ENCODE peak calls at places on chromosomes 2 and 18, in eight cellular contexts. One of them, this sample, is unnamed.

GRCh38 chr2:129253461-129253812 is 726.0 kb upstream of the RAB6C start:
- DNase-seq in mesenchymal stem cell: peak; percentile 25
- DNase-seq in ovary: no peak
- DNase-seq in mucosa of descending colon: peak; percentile 7
- DNase-seq in CD8-positive, alpha-beta memory T cell: no peak
- DNase-seq in prostate gland: no peak
- DNase-seq in left lung: no peak
- DNase-seq in iPS DF 6.9: peak; percentile 29
- DNase-seq in this sample: peak; percentile 51

GRCh38 chr2:132009874-132010521 is 151.8 kb downstream of the ANKRD30BL start:
- DNase-seq in ovary: no peak
- DNase-seq in left lung: peak; percentile 57
- DNase-seq in iPS DF 6.9: no peak
- DNase-seq in mucosa of descending colon: no peak
- DNase-seq in mesenchymal stem cell: no peak
- DNase-seq in prostate gland: no peak
- DNase-seq in CD8-positive, alpha-beta memory T cell: no peak
- DNase-seq in this sample: peak; percentile 20

GRCh38 chr2:151766421-151767153 is 32.3 kb upstream of the NEB start:
- DNase-seq in left lung: no peak
- DNase-seq in mesenchymal stem cell: peak; percentile 16
- DNase-seq in prostate gland: no peak
- DNase-seq in ovary: no peak
- DNase-seq in CD8-positive, alpha-beta memory T cell: no peak
- DNase-seq in mucosa of descending colon: no peak
- DNase-seq in iPS DF 6.9: no peak
- DNase-seq in this sample: no peak

GRCh38 chr2:192236136-192236535 is 41.4 kb upstream of the TMEFF2 start:
- DNase-seq in prostate gland: no peak
- DNase-seq in ovary: no peak
- DNase-seq in iPS DF 6.9: no peak
- DNase-seq in mesenchymal stem cell: peak; percentile 12
- DNase-seq in mucosa of descending colon: no peak
- DNase-seq in left lung: no peak
- DNase-seq in CD8-positive, alpha-beta memory T cell: no peak
- DNase-seq in this sample: no peak

GRCh38 chr18:11004294-11004693 is 145.1 kb downstream of the PIEZO2 start:
- DNase-seq in ovary: no peak
- DNase-seq in iPS DF 6.9: no peak
- DNase-seq in left lung: no peak
- DNase-seq in prostate gland: no peak
- DNase-seq in CD8-positive, alpha-beta memory T cell: no peak
- DNase-seq in mucosa of descending colon: no peak
- DNase-seq in mesenchymal stem cell: peak; percentile 72
- DNase-seq in this sample: no peak

GRCh38 chr18:73840319-73841065 is 307.1 kb downstream of the FBXO15 start:
- DNase-seq in mesenchymal stem cell: no peak
- DNase-seq in iPS DF 6.9: no peak
- DNase-seq in mucosa of descending colon: no peak
- DNase-seq in CD8-positive, alpha-beta memory T cell: no peak
- DNase-seq in ovary: no peak
- DNase-seq in prostate gland: no peak
- DNase-seq in left lung: no peak
- DNase-seq in this sample: no peak

GRCh38 chr18:9081940-9082339 is 20.6 kb upstream of the NDUFV2 start:
- DNase-seq in iPS DF 6.9: no peak
- DNase-seq in mucosa of descending colon: no peak
- DNase-seq in CD8-positive, alpha-beta memory T cell: no peak
- DNase-seq in ovary: no peak
- DNase-seq in prostate gland: no peak
- DNase-seq in left lung: no peak
- DNase-seq in mesenchymal stem cell: no peak
- DNase-seq in this sample: no peak

GRCh38 chr18:23933407-23933806 is 81.1 kb upstream of the TTC39C start:
- DNase-seq in mesenchymal stem cell: no peak
- DNase-seq in prostate gland: no peak
- DNase-seq in left lung: no peak
- DNase-seq in CD8-positive, alpha-beta memory T cell: no peak
- DNase-seq in iPS DF 6.9: no peak
- DNase-seq in ovary: no peak
- DNase-seq in mucosa of descending colon: no peak
- DNase-seq in this sample: no peak

GRCh38 chr2:59383473-59383872 is 1142.3 kb upstream of the FANCL start:
- DNase-seq in left lung: no peak
- DNase-seq in prostate gland: no peak
- DNase-seq in CD8-positive, alpha-beta memory T cell: no peak
- DNase-seq in mesenchymal stem cell: no peak
- DNase-seq in ovary: no peak
- DNase-seq in iPS DF 6.9: no peak
- DNase-seq in mucosa of descending colon: no peak
- DNase-seq in this sample: no peak

GRCh38 chr2:189782221-189782671 is 1.9 kb downstream of the ORMDL1 start:
- DNase-seq in iPS DF 6.9: no peak
- DNase-seq in left lung: no peak
- DNase-seq in CD8-positive, alpha-beta memory T cell: no peak
- DNase-seq in mucosa of descending colon: no peak
- DNase-seq in prostate gland: no peak
- DNase-seq in ovary: no peak
- DNase-seq in mesenchymal stem cell: peak; percentile 28
- DNase-seq in this sample: peak; percentile 7

GRCh38 chr2:7096726-7097352 is 179.6 kb downstream of the RNF144A start:
- DNase-seq in left lung: no peak
- DNase-seq in CD8-positive, alpha-beta memory T cell: no peak
- DNase-seq in mesenchymal stem cell: no peak
- DNase-seq in iPS DF 6.9: no peak
- DNase-seq in prostate gland: no peak
- DNase-seq in mucosa of descending colon: no peak
- DNase-seq in ovary: no peak
- DNase-seq in this sample: no peak

GRCh38 chr2:72147303-72147970 is at the start of gene CYP26B1:
- DNase-seq in CD8-positive, alpha-beta memory T cell: no peak
- DNase-seq in prostate gland: peak; percentile 3
- DNase-seq in left lung: peak; percentile 75
- DNase-seq in mesenchymal stem cell: no peak
- DNase-seq in ovary: peak; percentile 12
- DNase-seq in iPS DF 6.9: no peak
- DNase-seq in mucosa of descending colon: no peak
- DNase-seq in this sample: peak; percentile 29
- H3K4me1 ChIP-seq in CD8-positive, alpha-beta memory T cell: peaks cover 12% of the 10 kb centered on the region
- H3K4me1 ChIP-seq in prostate gland: peaks cover 27% of the 10 kb centered on the region
- H3K4me1 ChIP-seq in left lung: peaks cover 74% of the 10 kb centered on the region
- H3K4me1 ChIP-seq in mesenchymal stem cell: peaks cover 55% of the 10 kb centered on the region
- H3K4me1 ChIP-seq in ovary: peaks cover 11% of the 10 kb centered on the region
- H3K4me1 ChIP-seq in iPS DF 6.9: peaks cover 13% of the 10 kb centered on the region
- H3K4me1 ChIP-seq in mucosa of descending colon: peaks cover 67% of the 10 kb centered on the region
- H3K4me1 ChIP-seq in this sample: peaks cover 61% of the 10 kb centered on the region

GRCh38 chr2:84452624-84453023 is 6.5 kb downstream of the SUCLG1 start:
- DNase-seq in mucosa of descending colon: no peak
- DNase-seq in left lung: no peak
- DNase-seq in mesenchymal stem cell: no peak
- DNase-seq in iPS DF 6.9: no peak
- DNase-seq in ovary: no peak
- DNase-seq in prostate gland: no peak
- DNase-seq in CD8-positive, alpha-beta memory T cell: no peak
- DNase-seq in this sample: no peak
- H3K4me1 ChIP-seq in mucosa of descending colon: peaks cover 14% of the 10 kb centered on the region
- H3K4me1 ChIP-seq in left lung: peaks cover 33% of the 10 kb centered on the region
- H3K4me1 ChIP-seq in mesenchymal stem cell: peaks cover 4% of the 10 kb centered on the region
- H3K4me1 ChIP-seq in iPS DF 6.9: no peaks in the 10 kb centered on the region
- H3K4me1 ChIP-seq in ovary: peaks cover 9% of the 10 kb centered on the region
- H3K4me1 ChIP-seq in prostate gland: no peaks in the 10 kb centered on the region
- H3K4me1 ChIP-seq in CD8-positive, alpha-beta memory T cell: peaks cover 33% of the 10 kb centered on the region
- H3K4me1 ChIP-seq in this sample: peaks cover 53% of the 10 kb centered on the region

GRCh38 chr2:20421988-20422678 is 24.7 kb upstream of the RHOB start:
- DNase-seq in iPS DF 6.9: no peak
- DNase-seq in left lung: peak; percentile 92
- DNase-seq in CD8-positive, alpha-beta memory T cell: no peak
- DNase-seq in mesenchymal stem cell: peak; percentile 59
- DNase-seq in prostate gland: peak; percentile 93
- DNase-seq in ovary: peak; percentile 83
- DNase-seq in mucosa of descending colon: peak; percentile 50
- DNase-seq in this sample: peak; percentile 96

GRCh38 chr2:20423847-20424246 is 23.0 kb upstream of the RHOB start:
- DNase-seq in prostate gland: no peak
- DNase-seq in mesenchymal stem cell: peak; percentile 28
- DNase-seq in left lung: no peak
- DNase-seq in iPS DF 6.9: no peak
- DNase-seq in ovary: no peak
- DNase-seq in CD8-positive, alpha-beta memory T cell: no peak
- DNase-seq in mucosa of descending colon: no peak
- DNase-seq in this sample: no peak

GRCh38 chr2:20424300-20425290 is 22.3 kb upstream of the RHOB start:
- DNase-seq in iPS DF 6.9: no peak
- DNase-seq in left lung: peak; percentile 86
- DNase-seq in ovary: no peak
- DNase-seq in mucosa of descending colon: peak; percentile 63
- DNase-seq in CD8-positive, alpha-beta memory T cell: peak; percentile 3
- DNase-seq in prostate gland: no peak
- DNase-seq in mesenchymal stem cell: peak; percentile 97
- DNase-seq in this sample: no peak

GRCh38 chr2:20422679-20423271 is 24.1 kb upstream of the RHOB start:
- DNase-seq in mesenchymal stem cell: peak; percentile 60
- DNase-seq in left lung: no peak
- DNase-seq in prostate gland: no peak
- DNase-seq in iPS DF 6.9: no peak
- DNase-seq in CD8-positive, alpha-beta memory T cell: no peak
- DNase-seq in ovary: peak; percentile 30
- DNase-seq in mucosa of descending colon: no peak
- DNase-seq in this sample: no peak

DNA sequence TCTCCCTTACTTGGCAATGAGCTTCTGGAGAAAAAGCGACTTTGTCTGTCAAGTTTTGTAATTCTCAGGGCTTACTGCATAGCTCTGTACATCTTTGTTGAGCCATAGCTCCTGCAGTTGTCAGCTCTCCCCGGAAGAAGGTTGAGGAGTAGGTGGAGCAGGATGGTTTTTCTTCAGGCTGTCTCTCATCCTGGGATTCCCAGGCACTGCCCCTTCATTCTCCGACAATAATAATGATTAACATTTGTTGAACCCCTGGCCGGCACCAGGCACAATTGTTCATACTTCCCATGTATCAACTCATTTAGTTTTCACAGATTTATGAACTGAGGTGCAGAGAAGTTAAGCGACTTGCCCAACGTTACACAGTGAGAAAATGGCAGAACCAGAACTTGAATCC is 23.5 kb upstream of the RHOB start:
- DNase-seq in CD8-positive, alpha-beta memory T cell: no peak
- DNase-seq in iPS DF 6.9: no peak
- DNase-seq in prostate gland: no peak
- DNase-seq in mesenchymal stem cell: peak; percentile 23
- DNase-seq in ovary: no peak
- DNase-seq in mucosa of descending colon: no peak
- DNase-seq in left lung: no peak
- DNase-seq in this sample: no peak
- H3K4me1 ChIP-seq in CD8-positive, alpha-beta memory T cell: peaks cover 18% of the 10 kb centered on the region
- H3K4me1 ChIP-seq in iPS DF 6.9: no peaks in the 10 kb centered on the region
- H3K4me1 ChIP-seq in prostate gland: no peaks in the 10 kb centered on the region
- H3K4me1 ChIP-seq in mesenchymal stem cell: peaks cover 24% of the 10 kb centered on the region
- H3K4me1 ChIP-seq in ovary: peaks cover 21% of the 10 kb centered on the region
- H3K4me1 ChIP-seq in mucosa of descending colon: no peaks in the 10 kb centered on the region
- H3K4me1 ChIP-seq in left lung: peaks cover 49% of the 10 kb centered on the region
- H3K4me1 ChIP-seq in this sample: peaks cover 31% of the 10 kb centered on the region

DNA sequence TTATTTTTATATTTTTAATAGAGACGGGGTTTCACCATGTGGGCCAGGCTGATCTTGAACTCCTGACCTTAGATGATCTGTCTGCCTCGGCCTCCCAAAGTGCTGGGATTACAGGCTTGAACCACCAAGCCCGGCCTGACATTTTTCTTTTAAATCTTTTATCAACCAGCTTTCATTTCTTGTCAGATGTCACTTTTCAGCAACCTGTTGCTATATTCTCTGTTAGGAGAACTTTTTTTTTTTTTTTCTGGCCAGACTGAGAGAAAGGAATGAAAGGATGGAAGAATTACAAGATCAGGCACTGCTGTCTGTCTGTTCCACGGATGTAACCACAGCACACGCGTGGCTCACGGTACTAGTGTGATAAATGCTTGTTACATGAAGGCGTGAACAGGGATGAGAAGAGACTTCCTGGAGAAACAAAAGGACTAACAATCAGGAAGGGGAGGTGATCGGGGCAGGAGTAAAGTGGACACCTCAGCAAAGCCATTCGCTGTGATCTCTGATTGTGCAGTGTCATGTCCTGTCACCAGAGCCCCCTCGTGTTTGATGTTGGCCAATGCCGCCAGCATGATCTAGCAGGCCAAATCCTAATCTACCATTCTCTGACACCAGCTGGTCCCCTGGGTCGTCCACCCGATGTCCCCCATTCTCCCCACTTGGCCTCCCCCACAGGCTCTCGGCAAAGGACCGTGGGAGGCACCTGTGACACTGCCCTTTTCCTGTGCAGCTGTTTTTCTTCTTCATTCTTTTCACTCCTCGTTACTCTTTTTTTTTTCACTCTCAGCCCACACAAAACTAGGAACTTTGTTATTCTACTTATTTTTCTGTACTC is 146.6 kb downstream of the TGIF1 start:
- DNase-seq in ovary: no peak
- DNase-seq in CD8-positive, alpha-beta memory T cell: peak; percentile 47
- DNase-seq in left lung: no peak
- DNase-seq in prostate gland: peak; percentile 23
- DNase-seq in mesenchymal stem cell: peak; percentile 48
- DNase-seq in mucosa of descending colon: peak; percentile 77
- DNase-seq in iPS DF 6.9: no peak
- DNase-seq in this sample: no peak
- H3K4me1 ChIP-seq in ovary: peaks cover 14% of the 10 kb centered on the region
- H3K4me1 ChIP-seq in CD8-positive, alpha-beta memory T cell: peaks cover 41% of the 10 kb centered on the region
- H3K4me1 ChIP-seq in left lung: peaks cover 60% of the 10 kb centered on the region
- H3K4me1 ChIP-seq in prostate gland: peaks cover 7% of the 10 kb centered on the region
- H3K4me1 ChIP-seq in mesenchymal stem cell: peaks cover 29% of the 10 kb centered on the region
- H3K4me1 ChIP-seq in mucosa of descending colon: peaks cover 43% of the 10 kb centered on the region
- H3K4me1 ChIP-seq in iPS DF 6.9: peaks cover 5% of the 10 kb centered on the region
- H3K4me1 ChIP-seq in this sample: peaks cover 41% of the 10 kb centered on the region

DNA sequence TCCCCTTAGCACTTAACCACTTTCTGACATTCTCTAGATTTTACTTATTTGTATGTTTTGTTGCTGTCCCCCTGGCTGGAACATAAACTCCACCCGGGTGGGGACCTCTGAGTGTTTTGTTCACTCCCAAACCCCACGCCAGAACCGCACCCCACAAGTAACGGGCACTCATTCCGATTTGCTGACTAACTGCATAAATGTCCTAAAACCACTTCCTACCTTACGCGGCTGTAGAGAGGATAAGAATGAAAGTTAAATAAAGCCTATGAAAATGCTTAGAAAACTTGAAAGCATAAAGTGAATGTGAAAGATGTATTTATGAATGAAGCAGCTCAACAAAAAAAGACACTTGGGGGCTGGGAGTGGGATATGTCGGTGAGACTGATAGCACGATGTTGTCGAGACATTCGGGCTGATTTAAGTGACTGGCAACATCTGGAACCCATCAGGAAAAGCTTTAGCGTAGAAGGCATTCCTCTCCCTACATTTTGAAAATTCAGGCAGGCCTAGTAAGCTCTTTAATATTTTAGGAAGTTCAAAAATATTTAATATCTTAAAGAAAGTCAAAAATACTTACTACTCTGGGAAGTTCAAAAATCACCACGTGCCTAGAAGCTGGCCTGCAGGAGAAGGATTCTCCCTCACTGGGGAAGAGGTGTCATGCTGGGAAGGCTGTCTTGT is 206.7 kb downstream of the SH3RF3 start:
- DNase-seq in iPS DF 6.9: no peak
- DNase-seq in CD8-positive, alpha-beta memory T cell: no peak
- DNase-seq in mucosa of descending colon: no peak
- DNase-seq in ovary: no peak
- DNase-seq in mesenchymal stem cell: peak; percentile 74
- DNase-seq in prostate gland: no peak
- DNase-seq in left lung: no peak
- DNase-seq in this sample: no peak
- H3K4me1 ChIP-seq in iPS DF 6.9: no peaks in the 10 kb centered on the region
- H3K4me1 ChIP-seq in CD8-positive, alpha-beta memory T cell: peaks cover 26% of the 10 kb centered on the region
- H3K4me1 ChIP-seq in mucosa of descending colon: peaks cover 8% of the 10 kb centered on the region
- H3K4me1 ChIP-seq in ovary: peaks cover 13% of the 10 kb centered on the region
- H3K4me1 ChIP-seq in mesenchymal stem cell: peaks cover 39% of the 10 kb centered on the region
- H3K4me1 ChIP-seq in prostate gland: no peaks in the 10 kb centered on the region
- H3K4me1 ChIP-seq in left lung: peaks cover 68% of the 10 kb centered on the region
- H3K4me1 ChIP-seq in this sample: no peaks in the 10 kb centered on the region